ENCODE peak calls at places on chromosomes 2 and 18, in four cellular contexts. J is GM12878, C is A549, S is SK-N-SH. U is an unnamed sample.
A peak's percentile ranks its signal among the peaks of the same experiment; 100 is the strongest.

GRCh38 chr2:176817061-176817565 is 395.5 kb upstream of the HNRNPA3 start:
- DNase-seq in J (no peak), C (peak; percentile 3), S (peak; percentile 57), U (no peak)

GRCh38 chr18:46482831-46483230 is 174.2 kb downstream of the LOXHD1 start:
- DNase-seq in J (no peak), C (no peak), S (no peak), U (no peak)

GRCh38 chr2:47687856-47688255 is 95.1 kb upstream of the MSH6 start:
- DNase-seq in J (no peak), C (no peak), S (no peak), U (no peak)

GRCh38 chr18:49758263-49758610 is 55.1 kb downstream of the ACAA2 start:
- DNase-seq in J (no peak), C (no peak), S (no peak), U (no peak)

GRCh38 chr2:113799375-113799774 is 42.9 kb upstream of the SLC35F5 start:
- DNase-seq in J (no peak), C (no peak), S (no peak), U (no peak)

GRCh38 chr18:13760047-13760446 is 33.6 kb downstream of the RNMT start:
- DNase-seq in J (no peak), C (no peak), S (no peak), U (no peak)

GRCh38 chr2:175001546-175001945 is 3.6 kb downstream of the CHN1 start:
- DNase-seq in J (no peak), C (no peak), S (no peak), U (no peak)

GRCh38 chr18:58402247-58402646 is 226.6 kb downstream of the ALPK2 start:
- DNase-seq in J (no peak), C (peak; percentile 24), S (peak; percentile 37), U (no peak)

GRCh38 chr2:181106229-181106628 is 125.8 kb downstream of the UBE2E3 start:
- DNase-seq in J (no peak), C (no peak), S (peak; percentile 57), U (no peak)

GRCh38 chr2:239968717-239969116 is 56.4 kb downstream of the NDUFA10 start:
- DNase-seq in J (no peak), C (no peak), S (no peak), U (no peak)

GRCh38 chr2:88451647-88452150 is 794 bp downstream of the FOXI3 start:
- DNase-seq in J (no peak), C (peak; percentile 23), S (no peak), U (no peak)

GRCh38 chr2:209459359-209459758 is 35.5 kb downstream of the MAP2 start:
- DNase-seq in J (no peak), C (no peak), S (no peak), U (no peak)

GRCh38 chr2:182980115-182980514 is 58.1 kb downstream of the NCKAP1 start:
- DNase-seq in J (no peak), C (peak; percentile 36), S (peak; percentile 41), U (peak; percentile 62)

GRCh38 chr2:225993430-225993829 is 593.9 kb downstream of the NYAP2 start:
- DNase-seq in J (no peak), C (no peak), S (no peak), U (peak; percentile 78)

GRCh38 chr2:135311268-135311667 is 219.8 kb downstream of the ZRANB3 start:
- DNase-seq in J (no peak), C (no peak), S (no peak), U (no peak)

GRCh38 chr18:69557246-69557781 is 156.6 kb downstream of the DOK6 start:
- DNase-seq in J (no peak), C (no peak), S (no peak), U (no peak)

GRCh38 chr18:62107881-62108280 is 79.0 kb downstream of the PIGN start:
- DNase-seq in J (no peak), C (no peak), S (no peak), U (no peak)

GRCh38 chr18:42929857-42930256 is 185.6 kb downstream of the RIT2 start:
- DNase-seq in J (no peak), C (no peak), S (no peak), U (no peak)

GRCh38 chr2:120261387-120262006 is 8.8 kb downstream of the RALB start:
- DNase-seq in J (peak; percentile 62), C (no peak), S (no peak), U (no peak)

GRCh38 chr2:147665035-147665434 is 179.8 kb upstream of the ACVR2A start:
- DNase-seq in J (no peak), C (peak; percentile 11), S (no peak), U (no peak)

GRCh38 chr2:177072069-177072468 is 140.5 kb upstream of the HNRNPA3 start:
- DNase-seq in J (no peak), C (no peak), S (no peak), U (no peak)

GRCh38 chr2:67145851-67146250 is 251.3 kb upstream of the ETAA1 start:
- DNase-seq in J (no peak), C (no peak), S (no peak), U (peak; percentile 65)

GRCh38 chr2:226483745-226484619 is 315.6 kb downstream of the IRS1 start:
- DNase-seq in J (no peak), C (peak; percentile 55), S (no peak), U (peak; percentile 61)

DNA sequence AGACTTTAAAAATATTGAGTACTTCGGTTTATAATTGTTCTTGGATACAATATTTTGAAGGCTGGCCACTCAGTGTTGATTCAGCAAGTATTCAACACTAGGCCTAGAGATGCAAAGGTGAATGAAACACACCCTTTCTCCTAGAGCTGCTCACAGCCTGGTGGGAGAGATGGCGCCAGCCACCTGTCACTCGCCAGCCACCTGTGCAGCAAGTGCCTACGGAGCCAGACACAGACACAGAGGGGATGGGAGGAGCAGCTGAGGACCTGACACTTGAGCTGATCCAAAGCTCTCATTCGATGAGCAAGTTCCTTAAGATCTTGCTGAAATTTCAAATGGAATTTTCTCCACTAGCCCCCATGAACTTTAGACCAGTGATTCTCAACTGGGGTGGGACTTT is 151.1 kb upstream of the RIOK3 start:
- DNase-seq in J (no peak), C (no peak), S (no peak), U (no peak)
- TF ChIP-seq RCOR1 in J (no peak), C (no peak), S (no peak), U (no peak)

GRCh38 chr2:18781541-18782280 is 192.3 kb upstream of the NT5C1B start:
- DNase-seq in J (no peak), C (no peak), S (no peak), U (no peak)

DNA sequence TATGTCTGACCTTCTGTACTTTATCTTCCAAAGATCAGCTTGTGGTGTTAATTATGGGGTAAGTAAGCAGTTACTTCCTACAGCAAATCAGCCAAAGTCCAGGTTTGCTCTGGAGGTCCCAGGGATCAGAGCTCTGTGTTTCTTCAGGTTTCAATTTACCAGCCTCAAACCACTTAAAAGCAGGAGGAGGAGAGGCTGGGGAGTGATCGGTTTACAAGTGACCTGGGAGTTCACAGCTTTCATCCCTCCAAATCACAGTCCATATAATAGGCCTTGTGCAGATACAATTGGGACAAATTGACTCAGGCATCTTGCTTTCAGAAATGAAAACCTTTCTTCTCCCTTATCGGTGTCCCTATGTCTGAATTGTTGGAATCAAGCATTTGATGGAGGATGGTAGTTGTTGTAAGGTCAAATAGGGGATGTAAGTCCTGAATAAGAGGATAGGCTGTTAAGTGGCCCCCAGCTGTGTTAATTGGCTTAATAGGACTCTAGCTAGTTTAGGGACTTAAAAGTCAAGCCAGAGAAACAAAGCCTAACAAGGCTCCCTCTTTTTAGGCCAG is 188.0 kb upstream of the NT5C1B start:
- DNase-seq in J (no peak), C (no peak), S (no peak), U (no peak)
- TF ChIP-seq RCOR1 in J (no peak), C (no peak), S (no peak), U (no peak)

DNA sequence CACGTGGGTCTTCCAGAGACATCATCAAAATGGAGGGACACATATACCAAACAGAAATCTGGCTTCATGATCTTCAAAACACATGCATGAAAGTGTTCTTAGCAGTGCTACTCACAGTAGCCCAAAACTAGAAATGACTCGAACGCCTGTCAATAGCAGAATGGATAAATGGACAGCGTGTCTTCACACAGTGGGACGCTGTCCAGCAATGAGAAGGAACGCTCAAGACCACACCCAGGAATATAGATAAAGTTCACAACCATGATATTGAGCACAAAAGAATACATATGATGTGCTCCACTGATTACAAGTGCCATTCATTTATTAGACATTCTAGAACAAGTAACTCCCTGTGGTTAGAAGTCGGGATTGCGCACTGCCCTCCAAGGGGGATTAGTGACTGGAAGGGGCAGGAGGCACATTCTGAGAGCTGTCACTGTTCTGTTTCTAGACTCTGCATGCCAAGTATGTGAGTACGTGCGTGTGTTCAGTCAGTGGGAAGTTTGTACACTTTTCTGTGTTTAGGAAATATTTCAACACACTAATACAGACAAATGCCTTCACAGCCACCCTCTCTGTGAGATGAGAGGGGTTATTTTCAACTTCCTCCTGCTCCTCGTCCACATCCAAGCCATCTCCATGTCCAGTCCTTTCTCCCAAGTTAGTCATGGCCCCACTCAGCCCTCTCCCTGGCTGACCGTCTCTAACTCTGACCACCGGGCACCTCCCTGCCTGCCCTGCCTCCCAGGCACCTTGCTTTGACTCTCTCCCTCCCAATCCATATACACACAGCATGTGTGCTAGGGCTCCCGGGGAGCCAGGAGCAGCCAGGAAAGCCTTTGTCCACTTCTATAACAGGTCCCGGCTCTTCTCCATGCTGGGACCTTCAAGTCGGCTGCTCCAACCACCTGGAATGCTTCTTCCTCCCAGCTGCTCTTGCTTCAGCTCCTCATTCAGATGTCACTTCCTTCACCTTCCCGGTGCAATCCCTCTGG is 26.9 kb upstream of the TNS1 start:
- DNase-seq in J (no peak), C (no peak), S (no peak), U (peak; percentile 26)
- TF ChIP-seq RCOR1 in J (no peak), C (no peak), S (no peak), U (no peak)

GRCh38 chr18:63237911-63238710 is 81.5 kb downstream of the BCL2 start:
- DNase-seq in J (no peak), C (peak; percentile 56), S (no peak), U (peak; percentile 85)
- TF ChIP-seq RCOR1 in J (no peak), C (no peak), S (no peak), U (no peak)

DNA sequence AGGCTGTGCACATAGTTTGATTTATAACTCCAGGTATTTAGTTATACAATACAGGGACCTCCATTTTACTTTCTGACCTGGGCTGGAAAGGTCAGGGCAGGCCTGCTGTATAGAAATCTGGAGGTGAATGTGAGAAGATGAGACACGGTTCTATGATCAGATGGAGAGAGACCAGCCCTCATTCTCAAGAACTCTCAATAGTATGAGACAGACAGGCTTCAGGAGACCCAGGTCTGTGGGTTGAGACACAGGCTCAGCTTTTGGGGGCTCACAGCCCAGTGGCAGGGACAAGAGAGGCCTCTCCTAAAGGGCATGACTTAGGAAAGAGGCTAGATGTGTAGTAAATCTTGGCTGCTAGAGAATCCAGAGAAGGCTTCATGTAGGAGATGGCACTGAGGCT is 719 bp upstream of the ATP6V1B1 start:
- DNase-seq in J (no peak), C (no peak), S (no peak), U (no peak)
- TF ChIP-seq RCOR1 in J (no peak), C (no peak), S (no peak), U (no peak)

GRCh38 chr2:107588960-107589542 is 237.6 kb upstream of the RGPD4 start:
- DNase-seq in J (no peak), C (no peak), S (no peak), U (peak; percentile 28)
- TF ChIP-seq RCOR1 in J (no peak), C (no peak), S (no peak), U (no peak)

GRCh38 chr2:46132996-46133395 is 164.2 kb upstream of the EPAS1 start:
- DNase-seq in J (no peak), C (no peak), S (no peak), U (no peak)
- TF ChIP-seq RCOR1 in J (no peak), C (no peak), S (no peak), U (no peak)